ENCODE peak calls at places on chromosome 14, in four cellular contexts. J is aorta, E is body of pancreas, G is Peyer's patch. Q is an unnamed sample. For H3K4me1, the result is how much of the 10 kb centered on the place peaks cover.

GRCh38 chr14:75452324-75452723 is 24.5 kb downstream of the JDP2 start:
- DNase-seq in J (peak), E (no peak), G (no peak), Q (peak)

GRCh38 chr14:53796734-53797133 is 159.9 kb downstream of the BMP4 start:
- DNase-seq in J (no peak), E (no peak), G (no peak), Q (no peak)

GRCh38 chr14:30143617-30144016 is 216.0 kb upstream of the PRKD1 start:
- DNase-seq in J (no peak), E (no peak), G (no peak), Q (no peak)

GRCh38 chr14:75389679-75390078 is 38.1 kb upstream of the JDP2 start:
- DNase-seq in J (no peak), E (no peak), G (no peak), Q (no peak)

GRCh38 chr14:28243600-28243999 is 523.0 kb upstream of the FOXG1 start:
- DNase-seq in J (no peak), E (no peak), G (no peak), Q (no peak)

GRCh38 chr14:100067971-100068959 is 3.0 kb downstream of the EVL start:
- DNase-seq in J (no peak), E (peak), G (peak), Q (peak)

GRCh38 chr14:80621701-80622100 is 319.8 kb downstream of the CEP128 start:
- DNase-seq in J (no peak), E (no peak), G (no peak), Q (no peak)

GRCh38 chr14:94654071-94654974 is 42.1 kb downstream of the SERPINA3 start:
- DNase-seq in J (no peak), E (peak), G (no peak), Q (peak)

GRCh38 chr14:89906000-89906399 is 48.5 kb downstream of the EFCAB11 start:
- DNase-seq in J (no peak), E (no peak), G (no peak), Q (no peak)

GRCh38 chr14:75522919-75523318 is 650 bp downstream of the BATF start:
- DNase-seq in J (no peak), E (no peak), G (no peak), Q (no peak)

GRCh38 chr14:64955297-64955696 is 12.8 kb upstream of the GPX2 start:
- DNase-seq in J (peak), E (peak), G (no peak), Q (no peak)

GRCh38 chr14:29548948-29549370 is 378.7 kb downstream of the PRKD1 start:
- DNase-seq in J (no peak), E (peak), G (no peak), Q (peak)

GRCh38 chr14:57982802-57983201 is 116.9 kb upstream of the SLC35F4 start:
- DNase-seq in J (no peak), E (peak), G (no peak), Q (peak)

GRCh38 chr14:102575479-102576428 is 16.7 kb upstream of the RCOR1 start:
- DNase-seq in J (no peak), E (no peak), G (no peak), Q (no peak)

GRCh38 chr14:36579001-36579555 is 3.3 kb downstream of the NKX2-8 start:
- DNase-seq in J (no peak), E (no peak), G (no peak), Q (no peak)

GRCh38 chr14:103735815-103736545 is 20.4 kb downstream of the ZFYVE21 start:
- DNase-seq in J (peak), E (no peak), G (no peak), Q (no peak)

GRCh38 chr14:22794533-22794932 is 20.7 kb downstream of the SLC7A7 start:
- DNase-seq in J (no peak), E (no peak), G (no peak), Q (no peak)

GRCh38 chr14:102645746-102646440 is 53.4 kb downstream of the RCOR1 start:
- DNase-seq in J (no peak), E (no peak), G (no peak), Q (no peak)

GRCh38 chr14:72457641-72458040 is 436.3 kb downstream of the DPF3 start:
- DNase-seq in J (no peak), E (no peak), G (no peak), Q (no peak)

GRCh38 chr14:20970647-20970982 is 15.3 kb downstream of the RNASE2 start:
- DNase-seq in J (no peak), E (no peak), G (no peak), Q (no peak)

GRCh38 chr14:63893701-63894458 is 41.1 kb downstream of the SYNE2 start:
- DNase-seq in J (peak), E (peak), G (no peak), Q (peak)

GRCh38 chr14:24296341-24297157 is 3.0 kb downstream of the DHRS1 start:
- DNase-seq in J (no peak), E (peak), G (no peak), Q (peak)

GRCh38 chr14:24297190-24297964 is 2.2 kb downstream of the DHRS1 start:
- DNase-seq in J (no peak), E (no peak), G (no peak), Q (no peak)

GRCh38 chr14:24300326-24300980 is 803 bp downstream of the NOP9 start:
- DNase-seq in J (no peak), E (no peak), G (no peak), Q (no peak)

GRCh38 chr14:24298892-24299254 is 707 bp downstream of the DHRS1 start:
- DNase-seq in J (no peak), E (no peak), G (no peak), Q (no peak)

GRCh38 chr14:24299255-24300191 is at the start of the genes DHRS1 and NOP9:
- DNase-seq in J (peak), E (peak), G (peak), Q (peak)
- H3K27ac ChIP-seq in J (peak), E (peak), G (peak), Q (peak)

GRCh38 chr14:39246618-39247017 is 12.9 kb downstream of the MIA2 start:
- DNase-seq in J (no peak), E (no peak), G (no peak), Q (no peak)
- H3K4me1 ChIP-seq in J (under half), E (under half), G (under half), Q (under half)

GRCh38 chr14:105251920-105252319 is 3.6 kb downstream of the BTBD6 start:
- DNase-seq in J (no peak), E (no peak), G (no peak), Q (no peak)
- H3K4me3 ChIP-seq in J (no peak), E (no peak), G (no peak), Q (no peak)

GRCh38 chr14:51295666-51296263 is 55.7 kb downstream of the TMX1 start:
- DNase-seq in J (no peak), E (no peak), G (no peak), Q (no peak)

GRCh38 chr14:51293926-51294290 is 53.9 kb downstream of the TMX1 start:
- DNase-seq in J (no peak), E (no peak), G (no peak), Q (no peak)

GRCh38 chr14:51297066-51297465 is 57.0 kb downstream of the TMX1 start:
- DNase-seq in J (no peak), E (no peak), G (no peak), Q (no peak)

GRCh38 chr14:51293149-51293925 is 53.3 kb downstream of the TMX1 start:
- DNase-seq in J (no peak), E (peak), G (no peak), Q (peak)

DNA sequence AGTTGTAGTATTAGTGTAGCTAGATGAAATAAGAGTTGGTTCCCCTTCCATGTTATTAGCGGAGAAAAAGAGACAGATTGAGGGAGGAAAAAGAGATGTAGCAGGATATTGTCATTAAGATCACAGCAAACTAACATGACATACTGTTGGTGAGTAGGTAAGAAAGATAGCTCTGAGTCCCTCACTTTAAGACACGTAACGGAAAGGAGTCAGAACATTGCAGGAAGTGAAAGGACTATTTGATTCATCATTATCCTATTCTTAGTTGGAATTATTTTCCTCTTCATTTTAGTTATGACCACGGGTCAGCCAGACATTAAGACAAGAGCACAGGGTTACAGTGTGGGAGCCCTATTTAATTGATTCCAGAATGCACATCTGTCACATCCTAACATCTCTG is 54.9 kb downstream of the TMX1 start:
- DNase-seq in J (no peak), E (no peak), G (no peak), Q (no peak)
- H3K27ac ChIP-seq in J (no peak), E (no peak), G (no peak), Q (no peak)

GRCh38 chr14:69698572-69698971 is 68.4 kb upstream of the SRSF5 start:
- DNase-seq in J (no peak), E (no peak), G (no peak), Q (no peak)

GRCh38 chr14:69701857-69702256 is 65.1 kb upstream of the SRSF5 start:
- DNase-seq in J (no peak), E (no peak), G (no peak), Q (no peak)

GRCh38 chr14:69700609-69701008 is 66.3 kb upstream of the SRSF5 start:
- DNase-seq in J (no peak), E (no peak), G (no peak), Q (no peak)

GRCh38 chr14:69701269-69701668 is 65.7 kb upstream of the SRSF5 start:
- DNase-seq in J (no peak), E (no peak), G (no peak), Q (no peak)

DNA sequence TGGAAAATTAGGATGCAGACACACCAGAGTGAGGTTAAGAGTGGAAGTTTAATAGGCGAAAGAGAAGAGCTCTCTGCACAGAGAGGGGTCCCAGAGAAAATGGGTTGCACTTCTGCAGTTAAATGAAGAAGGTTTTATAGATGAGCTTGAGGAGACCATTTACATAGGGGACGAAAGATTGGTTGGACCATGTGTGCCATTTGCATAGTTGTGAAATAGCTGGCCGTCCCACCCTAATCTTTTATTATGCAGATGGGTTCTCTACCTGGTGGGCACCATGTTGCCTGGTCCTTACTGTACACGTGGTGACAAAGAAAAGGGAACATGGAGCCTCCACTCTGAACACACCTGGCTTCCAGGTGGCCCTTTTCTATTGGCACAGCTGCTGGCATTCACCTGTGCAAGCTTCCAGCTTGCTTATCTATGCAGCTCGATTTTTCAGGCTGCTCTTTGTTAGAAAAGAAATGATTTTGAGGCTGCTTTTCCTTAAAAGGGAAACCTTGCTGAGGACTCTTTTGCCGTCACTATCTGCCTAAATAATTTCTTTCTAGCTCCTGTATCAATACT is 67.1 kb upstream of the SRSF5 start:
- DNase-seq in J (no peak), E (peak), G (no peak), Q (no peak)
- H3K4me1 ChIP-seq in J (under half), E (half or more), G (under half), Q (under half)

GRCh38 chr14:70415788-70416187 is 1.1 kb downstream of the SYNJ2BP start:
- DNase-seq in J (no peak), E (no peak), G (no peak), Q (no peak)

GRCh38 chr14:70416717-70417349 is at the start of gene SYNJ2BP:
- DNase-seq in J (peak), E (peak), G (peak), Q (peak)

GRCh38 chr14:70416322-70416716 is 571 bp downstream of the SYNJ2BP start:
- DNase-seq in J (no peak), E (no peak), G (no peak), Q (no peak)
- H3K4me3 ChIP-seq in J (peak), E (peak), G (peak), Q (peak)

DNA sequence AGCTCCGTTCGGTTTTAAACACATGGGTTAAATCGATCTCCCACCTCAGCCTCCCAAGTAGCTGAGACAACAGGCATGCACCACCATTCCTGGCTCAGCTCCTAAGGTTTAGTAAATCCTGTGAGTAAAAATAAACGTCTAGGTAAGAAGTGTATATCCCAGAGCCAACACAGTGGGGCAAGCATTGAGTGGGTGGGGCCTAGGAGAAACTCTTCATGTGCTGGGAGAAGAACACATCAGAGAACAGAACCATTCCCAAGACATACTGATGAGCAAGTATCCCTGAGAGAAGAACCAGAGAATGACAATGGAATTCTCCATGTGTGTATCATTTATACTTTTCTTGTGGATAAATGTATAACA is 86.3 kb downstream of the SEC23A start:
- DNase-seq in J (no peak), E (no peak), G (no peak), Q (no peak)
- H3K27ac ChIP-seq in J (no peak), E (no peak), G (no peak), Q (no peak)

GRCh38 chr14:87229131-87229530 is 763.9 kb downstream of the GALC start:
- DNase-seq in J (no peak), E (no peak), G (no peak), Q (no peak)

GRCh38 chr14:87233806-87234384 is 759.1 kb downstream of the GALC start:
- DNase-seq in J (no peak), E (no peak), G (no peak), Q (no peak)

GRCh38 chr14:87233266-87233665 is 759.7 kb downstream of the GALC start:
- DNase-seq in J (no peak), E (no peak), G (no peak), Q (no peak)

GRCh38 chr14:87230726-87231125 is 762.3 kb downstream of the GALC start:
- DNase-seq in J (no peak), E (no peak), G (no peak), Q (no peak)

DNA sequence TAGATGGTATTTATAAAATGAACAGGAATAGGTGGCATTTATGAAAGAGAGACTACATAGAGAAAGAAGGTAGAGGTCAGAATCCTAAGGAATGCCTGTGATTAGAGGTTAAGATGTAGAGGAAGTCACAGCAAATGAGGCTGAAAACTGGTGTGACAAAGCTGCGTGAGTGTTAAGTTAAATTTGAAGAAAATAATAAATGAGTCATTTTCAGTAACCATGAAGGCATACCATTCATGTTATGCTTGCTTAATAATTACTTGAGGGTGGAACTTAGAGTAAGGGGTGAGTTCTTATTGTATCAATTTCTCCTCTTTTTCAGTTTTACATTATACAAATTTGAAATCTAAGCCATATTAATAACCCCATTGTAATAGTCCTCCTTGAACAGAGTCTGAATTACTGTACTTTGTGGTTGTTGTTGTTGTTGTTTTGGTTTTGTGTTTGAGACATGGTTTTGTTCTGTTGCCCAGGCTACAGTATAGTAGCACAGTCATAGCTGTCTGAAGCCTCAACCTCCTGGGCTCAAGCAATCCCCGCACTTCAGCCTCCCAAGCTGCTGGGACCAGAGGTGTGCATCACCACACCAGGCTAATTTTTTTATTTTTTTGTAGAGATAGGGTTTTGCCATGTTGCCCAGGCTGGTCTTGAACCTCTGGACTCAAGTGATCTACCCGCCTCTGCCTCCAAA is 761.5 kb downstream of the GALC start:
- DNase-seq in J (no peak), E (no peak), G (no peak), Q (no peak)
- H3K4me1 ChIP-seq in J (under half), E (under half), G (under half), Q (under half)

DNA sequence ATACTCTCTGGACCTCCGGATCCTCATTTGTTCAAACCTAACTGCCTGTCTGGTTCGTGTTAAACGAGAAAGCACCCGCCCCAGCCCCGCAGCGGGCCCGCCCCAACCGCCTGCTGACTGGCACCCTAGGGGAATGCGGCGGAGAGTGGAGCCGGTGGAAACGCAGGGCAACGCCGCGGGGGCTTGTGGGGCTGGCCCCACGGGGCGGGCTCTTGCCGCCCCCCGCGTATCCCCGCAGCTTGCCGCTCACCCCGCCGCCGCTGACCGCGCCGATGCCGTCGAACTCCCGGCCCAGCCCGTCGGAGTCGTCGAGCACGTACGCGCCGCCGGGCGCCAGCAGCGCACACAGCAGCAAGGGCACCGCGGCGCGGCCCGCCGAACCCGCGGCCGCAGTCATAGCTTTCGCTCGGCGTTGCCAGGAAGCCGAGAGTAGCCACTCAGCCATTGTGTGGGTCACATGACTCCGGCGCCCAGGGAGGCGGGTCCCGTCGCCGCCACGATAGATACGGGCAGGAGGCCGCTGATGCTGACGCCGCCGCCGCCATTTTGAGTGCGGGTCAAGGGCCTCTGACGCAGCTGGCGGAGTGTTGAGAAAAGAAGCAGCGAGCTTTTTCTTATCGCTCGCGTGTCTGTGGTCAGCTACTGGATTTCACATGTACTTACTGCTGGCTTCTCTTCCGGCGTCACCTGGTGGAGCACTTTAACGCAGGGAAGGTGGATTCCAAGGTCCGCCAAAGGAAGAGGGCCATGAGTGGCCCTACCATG is at the start of gene GALC:
- DNase-seq in J (peak), E (peak), G (peak), Q (peak)
- H3K4me3 ChIP-seq in J (peak), E (peak), G (peak), Q (peak)

DNA sequence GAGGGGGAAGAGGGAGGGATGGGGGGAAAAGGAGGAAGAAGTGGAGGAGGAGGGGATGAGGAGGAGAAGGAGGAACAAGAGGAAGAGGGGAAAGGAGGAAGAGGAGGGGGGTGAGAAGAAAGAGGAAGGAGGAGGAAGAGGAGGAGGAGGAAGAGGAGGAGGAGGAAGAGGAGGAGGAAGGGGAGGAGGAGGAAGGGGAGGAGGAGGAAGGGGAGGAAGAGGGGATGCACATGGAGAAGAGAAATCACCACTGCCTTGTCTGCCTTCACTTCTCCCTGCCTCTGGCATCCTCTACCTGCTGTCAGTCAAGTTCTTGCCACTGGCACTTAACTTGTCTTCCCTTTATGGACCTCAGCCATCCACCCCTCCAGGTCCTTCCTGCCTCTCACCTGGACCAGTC is 59.9 kb downstream of the TTC9 start:
- DNase-seq in J (no peak), E (no peak), G (no peak), Q (no peak)
- H3K27ac ChIP-seq in J (no peak), E (no peak), G (no peak), Q (no peak)

Q was measured in adrenal gland.